ENCODE peak calls at places on chromosome 22, in four cellular contexts. One of them, this sample, is unnamed.

GRCh38 chr22:37208401-37209139 is 3.7 kb downstream of the SSTR3 start:
- DNase-seq in HCT116: no peak
- DNase-seq in K562: no peak
- DNase-seq in HepG2: no peak
- DNase-seq in this sample: no peak

GRCh38 chr22:41320416-41321240 is 19.3 kb downstream of the ZC3H7B start:
- DNase-seq in HCT116: no peak
- DNase-seq in K562: no peak
- DNase-seq in HepG2: no peak
- DNase-seq in this sample: no peak

GRCh38 chr22:30596886-30597285 is 5.2 kb upstream of the PES1 start:
- DNase-seq in HCT116: no peak
- DNase-seq in K562: no peak
- DNase-seq in HepG2: no peak
- DNase-seq in this sample: peak; percentile 55

GRCh38 chr22:20305894-20306645 is 13.8 kb downstream of the DGCR6L start:
- DNase-seq in HCT116: no peak
- DNase-seq in K562: peak; percentile 49
- DNase-seq in HepG2: no peak
- DNase-seq in this sample: no peak

GRCh38 chr22:32880061-32880460 is 78.6 kb downstream of the TIMP3 start:
- DNase-seq in HCT116: no peak
- DNase-seq in K562: no peak
- DNase-seq in HepG2: no peak
- DNase-seq in this sample: no peak

GRCh38 chr22:30806391-30806861 is 111.8 kb downstream of the OSBP2 start:
- DNase-seq in HCT116: peak; percentile 66
- DNase-seq in K562: peak; percentile 24
- DNase-seq in HepG2: peak; percentile 30
- DNase-seq in this sample: no peak

GRCh38 chr22:49964136-49964492 is 3.5 kb downstream of the PIM3 start:
- DNase-seq in HCT116: no peak
- DNase-seq in K562: no peak
- DNase-seq in HepG2: no peak
- DNase-seq in this sample: no peak

GRCh38 chr22:37300551-37301017 is 18.3 kb downstream of the CYTH4 start:
- DNase-seq in HCT116: no peak
- DNase-seq in K562: no peak
- DNase-seq in HepG2: no peak
- DNase-seq in this sample: no peak

GRCh38 chr22:43516996-43517635 is 105.3 kb downstream of the MPPED1 start:
- DNase-seq in HCT116: no peak
- DNase-seq in K562: no peak
- DNase-seq in HepG2: no peak
- DNase-seq in this sample: no peak

GRCh38 chr22:19902245-19902699 is 39.3 kb upstream of the COMT start:
- DNase-seq in HCT116: no peak
- DNase-seq in K562: no peak
- DNase-seq in HepG2: peak; percentile 43
- DNase-seq in this sample: no peak

GRCh38 chr22:17199131-17199731 is 20.0 kb downstream of the ADA2 start:
- DNase-seq in HCT116: no peak
- DNase-seq in K562: no peak
- DNase-seq in HepG2: no peak
- DNase-seq in this sample: peak; percentile 39

GRCh38 chr22:41175546-41175945 is 29.6 kb upstream of the L3MBTL2 start:
- DNase-seq in HCT116: no peak
- DNase-seq in K562: no peak
- DNase-seq in HepG2: no peak
- DNase-seq in this sample: no peak

GRCh38 chr22:20532256-20532993 is 25.0 kb downstream of the MED15 start:
- DNase-seq in HCT116: no peak
- DNase-seq in K562: no peak
- DNase-seq in HepG2: no peak
- DNase-seq in this sample: no peak

GRCh38 chr22:35375031-35375430 is 5.9 kb upstream of the HMOX1 start:
- DNase-seq in HCT116: no peak
- DNase-seq in K562: no peak
- DNase-seq in HepG2: no peak
- DNase-seq in this sample: no peak

GRCh38 chr22:20760084-20760483 is 13.8 kb upstream of the SERPIND1 start:
- DNase-seq in HCT116: no peak
- DNase-seq in K562: no peak
- DNase-seq in HepG2: no peak
- DNase-seq in this sample: no peak

GRCh38 chr22:25235547-25236290 is 16.3 kb downstream of the CRYBB2 start:
- DNase-seq in HCT116: peak; percentile 84
- DNase-seq in K562: peak; percentile 99
- DNase-seq in HepG2: peak; percentile 71
- DNase-seq in this sample: peak; percentile 93

GRCh38 chr22:19035474-19036228 is 86.6 kb downstream of the DGCR2 start:
- DNase-seq in HCT116: no peak
- DNase-seq in K562: peak; percentile 68
- DNase-seq in HepG2: no peak
- DNase-seq in this sample: peak; percentile 82

GRCh38 chr22:17884951-17885350 is 110.7 kb upstream of the BID start:
- DNase-seq in HCT116: no peak
- DNase-seq in K562: no peak
- DNase-seq in HepG2: no peak
- DNase-seq in this sample: no peak

GRCh38 chr22:26479043-26479791 is 4.4 kb downstream of the HPS4 start:
- DNase-seq in HCT116: no peak
- DNase-seq in K562: peak; percentile 26
- DNase-seq in HepG2: peak; percentile 31
- DNase-seq in this sample: no peak

GRCh38 chr22:41256898-41257260 is 16.1 kb upstream of the CHADL start:
- DNase-seq in HCT116: no peak
- DNase-seq in K562: no peak
- DNase-seq in HepG2: no peak
- DNase-seq in this sample: no peak

GRCh38 chr22:42309865-42310264 is 39.4 kb upstream of the TCF20 start:
- DNase-seq in HCT116: no peak
- DNase-seq in K562: no peak
- DNase-seq in HepG2: no peak
- DNase-seq in this sample: no peak

GRCh38 chr22:40383905-40384304 is 13.5 kb downstream of the SGSM3 start:
- DNase-seq in HCT116: no peak
- DNase-seq in K562: no peak
- DNase-seq in HepG2: no peak
- DNase-seq in this sample: no peak

GRCh38 chr22:17235861-17236260 is 16.6 kb upstream of the ADA2 start:
- DNase-seq in HCT116: no peak
- DNase-seq in K562: no peak
- DNase-seq in HepG2: no peak
- DNase-seq in this sample: no peak

GRCh38 chr22:20429254-20430100 is 8.1 kb downstream of the SCARF2 start:
- DNase-seq in HCT116: no peak
- DNase-seq in K562: peak; percentile 100
- DNase-seq in HepG2: no peak
- DNase-seq in this sample: peak; percentile 90

GRCh38 chr22:40951795-40952602 is 821 bp downstream of the RBX1 start:
- DNase-seq in HCT116: no peak
- DNase-seq in K562: no peak
- DNase-seq in HepG2: no peak
- DNase-seq in this sample: no peak

GRCh38 chr22:50183141-50183971 is 2.4 kb upstream of the TRABD start:
- DNase-seq in HCT116: no peak
- DNase-seq in K562: no peak
- DNase-seq in HepG2: no peak
- DNase-seq in this sample: no peak

GRCh38 chr22:30858976-30859713 is 109.4 kb downstream of the MORC2 start:
- DNase-seq in HCT116: no peak
- DNase-seq in K562: peak; percentile 1
- DNase-seq in HepG2: no peak
- DNase-seq in this sample: no peak

GRCh38 chr22:37862570-37863325 is 13.5 kb downstream of the EIF3L start:
- DNase-seq in HCT116: no peak
- DNase-seq in K562: no peak
- DNase-seq in HepG2: peak; percentile 20
- DNase-seq in this sample: no peak

GRCh38 chr22:39808087-39808486 is 85.5 kb downstream of the ENTHD1 start:
- DNase-seq in HCT116: peak; percentile 31
- DNase-seq in K562: peak; percentile 22
- DNase-seq in HepG2: peak; percentile 30
- DNase-seq in this sample: no peak

GRCh38 chr22:36770116-36770945 is 5.6 kb downstream of the IFT27 start:
- DNase-seq in HCT116: no peak
- DNase-seq in K562: no peak
- DNase-seq in HepG2: no peak
- DNase-seq in this sample: no peak

GRCh38 chr22:49151256-49152131 is 676.2 kb downstream of the BRD1 start:
- DNase-seq in HCT116: no peak
- DNase-seq in K562: no peak
- DNase-seq in HepG2: no peak
- DNase-seq in this sample: no peak

GRCh38 chr22:20979243-20979809 is 2.8 kb upstream of the LZTR1 start:
- DNase-seq in HCT116: no peak
- DNase-seq in K562: peak; percentile 89
- DNase-seq in HepG2: no peak
- DNase-seq in this sample: peak; percentile 92

GRCh38 chr22:35777335-35777975 is 59.8 kb downstream of the APOL5 start:
- DNase-seq in HCT116: no peak
- DNase-seq in K562: no peak
- DNase-seq in HepG2: no peak
- DNase-seq in this sample: no peak

GRCh38 chr22:27462190-27462589 is 339.4 kb downstream of the MN1 start:
- DNase-seq in HCT116: no peak
- DNase-seq in K562: no peak
- DNase-seq in HepG2: peak; percentile 29
- DNase-seq in this sample: no peak

GRCh38 chr22:41237036-41237706 is 3.6 kb downstream of the CHADL start:
- DNase-seq in HCT116: no peak
- DNase-seq in K562: no peak
- DNase-seq in HepG2: no peak
- DNase-seq in this sample: peak; percentile 85

GRCh38 chr22:39253427-39254070 is 8.8 kb upstream of the PDGFB start:
- DNase-seq in HCT116: peak; percentile 73
- DNase-seq in K562: peak; percentile 70
- DNase-seq in HepG2: no peak
- DNase-seq in this sample: no peak

GRCh38 chr22:38454361-38455062 is 487 bp downstream of the KCNJ4 start:
- DNase-seq in HCT116: no peak
- DNase-seq in K562: no peak
- DNase-seq in HepG2: no peak
- DNase-seq in this sample: no peak

GRCh38 chr22:22754961-22755777 is 110.8 kb downstream of the GGTLC2 start:
- DNase-seq in HCT116: no peak
- DNase-seq in K562: peak; percentile 44
- DNase-seq in HepG2: no peak
- DNase-seq in this sample: no peak

GRCh38 chr22:22752556-22753477 is 108.4 kb downstream of the GGTLC2 start:
- DNase-seq in HCT116: no peak
- DNase-seq in K562: peak; percentile 61
- DNase-seq in HepG2: no peak
- DNase-seq in this sample: no peak

GRCh38 chr22:22754268-22754657 is 109.8 kb downstream of the GGTLC2 start:
- DNase-seq in HCT116: no peak
- DNase-seq in K562: no peak
- DNase-seq in HepG2: no peak
- DNase-seq in this sample: no peak

GRCh38 chr22:22752199-22752555 is 107.8 kb downstream of the GGTLC2 start:
- DNase-seq in HCT116: no peak
- DNase-seq in K562: no peak
- DNase-seq in HepG2: no peak
- DNase-seq in this sample: no peak

DNA sequence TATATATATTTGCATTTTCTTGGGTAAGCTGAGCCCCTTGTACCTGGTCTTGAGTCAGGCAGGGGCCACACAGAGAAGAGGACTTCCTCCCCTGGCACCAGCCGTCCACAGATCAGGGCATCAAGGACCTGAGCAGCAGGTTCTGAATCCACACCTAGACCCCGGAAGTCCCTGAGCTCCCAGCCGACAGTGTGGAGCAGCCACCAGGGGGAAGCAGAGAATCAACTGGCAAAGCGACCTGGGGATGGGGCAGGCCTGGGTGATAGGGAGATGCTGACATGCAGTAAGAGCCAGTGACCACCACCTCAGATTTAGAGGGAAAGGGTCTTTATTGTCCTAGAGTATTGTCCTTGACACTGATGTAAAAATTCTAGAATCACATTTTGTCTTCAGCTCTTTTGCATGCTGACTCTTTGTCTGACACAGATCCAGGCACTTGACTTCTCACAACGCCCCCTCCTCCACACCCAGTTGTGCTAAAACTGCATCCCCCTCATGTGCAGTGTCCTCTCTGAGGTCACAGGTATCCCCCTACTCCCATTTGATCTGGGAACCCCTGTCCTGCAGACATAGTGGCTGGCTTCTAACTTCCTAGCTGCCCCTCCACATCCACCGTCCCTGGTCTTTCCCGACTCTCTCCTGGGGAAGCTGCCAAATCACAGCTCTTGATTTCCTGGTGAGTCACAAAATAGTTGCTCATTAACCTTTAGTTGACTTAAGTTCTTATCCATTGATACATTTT is 109.3 kb downstream of the GGTLC2 start:
- DNase-seq in HCT116: peak; percentile 47
- DNase-seq in K562: peak; percentile 99
- DNase-seq in HepG2: peak; percentile 47
- DNase-seq in this sample: peak; percentile 82
- TF ChIP-seq FOSL1 in HCT116: no peak
- TF ChIP-seq FOSL1 in K562: no peak
- TF ChIP-seq FOSL1 in HepG2: no peak
- TF ChIP-seq FOSL1 in this sample: no peak

GRCh38 chr22:46791201-46791731 is 28.8 kb downstream of the TBC1D22A start:
- DNase-seq in HCT116: no peak
- DNase-seq in K562: no peak
- DNase-seq in HepG2: no peak
- DNase-seq in this sample: no peak
- TF ChIP-seq FOSL1 in HCT116: no peak
- TF ChIP-seq FOSL1 in K562: no peak
- TF ChIP-seq FOSL1 in HepG2: no peak
- TF ChIP-seq FOSL1 in this sample: no peak

GRCh38 chr22:29345932-29346331 is 30.4 kb upstream of the RASL10A start:
- DNase-seq in HCT116: no peak
- DNase-seq in K562: no peak
- DNase-seq in HepG2: no peak
- DNase-seq in this sample: no peak
- TF ChIP-seq FOSL1 in HCT116: no peak
- TF ChIP-seq FOSL1 in K562: no peak
- TF ChIP-seq FOSL1 in HepG2: no peak
- TF ChIP-seq FOSL1 in this sample: no peak

GRCh38 chr22:48099671-48100070 is 1337.2 kb downstream of the TBC1D22A start:
- DNase-seq in HCT116: no peak
- DNase-seq in K562: no peak
- DNase-seq in HepG2: no peak
- DNase-seq in this sample: no peak
- TF ChIP-seq FOSL1 in HCT116: no peak
- TF ChIP-seq FOSL1 in K562: no peak
- TF ChIP-seq FOSL1 in HepG2: no peak
- TF ChIP-seq FOSL1 in this sample: no peak

GRCh38 chr22:46086577-46087335 is 63.6 kb upstream of the PPARA start:
- DNase-seq in HCT116: no peak
- DNase-seq in K562: no peak
- DNase-seq in HepG2: no peak
- DNase-seq in this sample: no peak
- TF ChIP-seq FOSL1 in HCT116: no peak
- TF ChIP-seq FOSL1 in K562: no peak
- TF ChIP-seq FOSL1 in HepG2: no peak
- TF ChIP-seq FOSL1 in this sample: no peak

This sample was measured in H1.